ENCODE peak calls at places on chromosomes 1 and 21, in eight cellular contexts. One of them, this sample, is unnamed.

GRCh38 chr1:46488343-46489168 is 1.1 kb upstream of the DMBX1 start:
- DNase-seq in amygdala: no peak
- DNase-seq in T-helper 17 cell: no peak
- DNase-seq in NT2/D1: no peak
- DNase-seq in AG08395: peak
- DNase-seq in KBM-7: no peak
- DNase-seq in germinal center: no peak
- DNase-seq in epithelial cell of esophagus: peak
- DNase-seq in this sample: no peak

GRCh38 chr1:42744030-42744413 is 4.0 kb upstream of the CLDN19 start:
- DNase-seq in amygdala: no peak
- DNase-seq in T-helper 17 cell: no peak
- DNase-seq in NT2/D1: no peak
- DNase-seq in AG08395: no peak
- DNase-seq in KBM-7: no peak
- DNase-seq in germinal center: no peak
- DNase-seq in epithelial cell of esophagus: no peak
- DNase-seq in this sample: no peak

GRCh38 chr1:14597343-14598006 is 1.0 kb upstream of the KAZN start:
- DNase-seq in amygdala: no peak
- DNase-seq in T-helper 17 cell: no peak
- DNase-seq in NT2/D1: no peak
- DNase-seq in AG08395: peak
- DNase-seq in KBM-7: no peak
- DNase-seq in germinal center: no peak
- DNase-seq in epithelial cell of esophagus: no peak
- DNase-seq in this sample: no peak

GRCh38 chr1:90317628-90318027 is 322.7 kb downstream of the ZNF326 start:
- DNase-seq in amygdala: no peak
- DNase-seq in T-helper 17 cell: no peak
- DNase-seq in NT2/D1: no peak
- DNase-seq in AG08395: no peak
- DNase-seq in KBM-7: no peak
- DNase-seq in germinal center: no peak
- DNase-seq in epithelial cell of esophagus: peak
- DNase-seq in this sample: no peak

GRCh38 chr1:205528887-205529825 is 24.7 kb downstream of the CDK18 start:
- DNase-seq in amygdala: peak
- DNase-seq in T-helper 17 cell: peak
- DNase-seq in NT2/D1: peak
- DNase-seq in AG08395: peak
- DNase-seq in KBM-7: peak
- DNase-seq in germinal center: peak
- DNase-seq in epithelial cell of esophagus: peak
- DNase-seq in this sample: peak

GRCh38 chr21:34812510-34813265 is 143.9 kb downstream of the CLIC6 start:
- DNase-seq in amygdala: no peak
- DNase-seq in T-helper 17 cell: no peak
- DNase-seq in NT2/D1: no peak
- DNase-seq in AG08395: peak
- DNase-seq in KBM-7: no peak
- DNase-seq in germinal center: no peak
- DNase-seq in epithelial cell of esophagus: peak
- DNase-seq in this sample: no peak

GRCh38 chr1:46705408-46705807 is 13.5 kb downstream of the EFCAB14 start:
- DNase-seq in amygdala: no peak
- DNase-seq in T-helper 17 cell: no peak
- DNase-seq in NT2/D1: no peak
- DNase-seq in AG08395: no peak
- DNase-seq in KBM-7: no peak
- DNase-seq in germinal center: no peak
- DNase-seq in epithelial cell of esophagus: peak
- DNase-seq in this sample: no peak

GRCh38 chr1:22473952-22474351 is 22.3 kb downstream of the ZBTB40 start:
- DNase-seq in amygdala: no peak
- DNase-seq in T-helper 17 cell: no peak
- DNase-seq in NT2/D1: no peak
- DNase-seq in AG08395: no peak
- DNase-seq in KBM-7: no peak
- DNase-seq in germinal center: no peak
- DNase-seq in epithelial cell of esophagus: no peak
- DNase-seq in this sample: no peak

GRCh38 chr1:30418426-30419245 is 304.7 kb downstream of the MATN1 start:
- DNase-seq in amygdala: no peak
- DNase-seq in T-helper 17 cell: no peak
- DNase-seq in NT2/D1: no peak
- DNase-seq in AG08395: no peak
- DNase-seq in KBM-7: no peak
- DNase-seq in germinal center: no peak
- DNase-seq in epithelial cell of esophagus: no peak
- DNase-seq in this sample: no peak

GRCh38 chr1:210003501-210003900 is 65.5 kb downstream of the SYT14 start:
- DNase-seq in amygdala: no peak
- DNase-seq in T-helper 17 cell: no peak
- DNase-seq in NT2/D1: no peak
- DNase-seq in AG08395: no peak
- DNase-seq in KBM-7: no peak
- DNase-seq in germinal center: no peak
- DNase-seq in epithelial cell of esophagus: no peak
- DNase-seq in this sample: no peak

GRCh38 chr1:94754101-94754500 is 66.1 kb upstream of the SLC44A3 start:
- DNase-seq in amygdala: no peak
- DNase-seq in T-helper 17 cell: no peak
- DNase-seq in NT2/D1: no peak
- DNase-seq in AG08395: no peak
- DNase-seq in KBM-7: no peak
- DNase-seq in germinal center: no peak
- DNase-seq in epithelial cell of esophagus: no peak
- DNase-seq in this sample: no peak

GRCh38 chr1:21764615-21765423 is 18.1 kb downstream of the USP48 start:
- DNase-seq in amygdala: no peak
- DNase-seq in T-helper 17 cell: no peak
- DNase-seq in NT2/D1: peak
- DNase-seq in AG08395: peak
- DNase-seq in KBM-7: no peak
- DNase-seq in germinal center: no peak
- DNase-seq in epithelial cell of esophagus: peak
- DNase-seq in this sample: no peak

GRCh38 chr1:153699768-153700167 is 21.3 kb downstream of the NPR1 start:
- DNase-seq in amygdala: no peak
- DNase-seq in T-helper 17 cell: no peak
- DNase-seq in NT2/D1: no peak
- DNase-seq in AG08395: no peak
- DNase-seq in KBM-7: no peak
- DNase-seq in germinal center: no peak
- DNase-seq in epithelial cell of esophagus: no peak
- DNase-seq in this sample: no peak

GRCh38 chr1:153627797-153628626 is at the start of gene S100A1:
- DNase-seq in amygdala: peak
- DNase-seq in T-helper 17 cell: no peak
- DNase-seq in NT2/D1: no peak
- DNase-seq in AG08395: no peak
- DNase-seq in KBM-7: no peak
- DNase-seq in germinal center: no peak
- DNase-seq in epithelial cell of esophagus: no peak
- DNase-seq in this sample: no peak

GRCh38 chr1:68217060-68217554 is 15.2 kb downstream of the WLS start:
- DNase-seq in amygdala: no peak
- DNase-seq in T-helper 17 cell: no peak
- DNase-seq in NT2/D1: no peak
- DNase-seq in AG08395: no peak
- DNase-seq in KBM-7: no peak
- DNase-seq in germinal center: no peak
- DNase-seq in epithelial cell of esophagus: no peak
- DNase-seq in this sample: no peak

GRCh38 chr1:33578557-33579448 is 106.4 kb downstream of the ZSCAN20 start:
- DNase-seq in amygdala: no peak
- DNase-seq in T-helper 17 cell: no peak
- DNase-seq in NT2/D1: no peak
- DNase-seq in AG08395: no peak
- DNase-seq in KBM-7: no peak
- DNase-seq in germinal center: no peak
- DNase-seq in epithelial cell of esophagus: no peak
- DNase-seq in this sample: no peak

GRCh38 chr1:64686828-64687724 is 57.8 kb upstream of the RAVER2 start:
- DNase-seq in amygdala: no peak
- DNase-seq in T-helper 17 cell: no peak
- DNase-seq in NT2/D1: peak
- DNase-seq in AG08395: peak
- DNase-seq in KBM-7: peak
- DNase-seq in germinal center: peak
- DNase-seq in epithelial cell of esophagus: peak
- DNase-seq in this sample: no peak

GRCh38 chr1:195970209-195970608 is 638.0 kb downstream of the KCNT2 start:
- DNase-seq in amygdala: no peak
- DNase-seq in T-helper 17 cell: no peak
- DNase-seq in NT2/D1: no peak
- DNase-seq in AG08395: no peak
- DNase-seq in KBM-7: no peak
- DNase-seq in germinal center: no peak
- DNase-seq in epithelial cell of esophagus: no peak
- DNase-seq in this sample: no peak

GRCh38 chr1:182680408-182680807 is 4.0 kb downstream of the RGS8 start:
- DNase-seq in amygdala: no peak
- DNase-seq in T-helper 17 cell: no peak
- DNase-seq in NT2/D1: no peak
- DNase-seq in AG08395: no peak
- DNase-seq in KBM-7: no peak
- DNase-seq in germinal center: no peak
- DNase-seq in epithelial cell of esophagus: no peak
- DNase-seq in this sample: no peak

GRCh38 chr1:78447096-78447495 is 43.7 kb upstream of the PTGFR start:
- DNase-seq in amygdala: no peak
- DNase-seq in T-helper 17 cell: no peak
- DNase-seq in NT2/D1: no peak
- DNase-seq in AG08395: peak
- DNase-seq in KBM-7: no peak
- DNase-seq in germinal center: no peak
- DNase-seq in epithelial cell of esophagus: no peak
- DNase-seq in this sample: no peak

GRCh38 chr1:29698033-29698432 is 461.7 kb downstream of the PTPRU start:
- DNase-seq in amygdala: no peak
- DNase-seq in T-helper 17 cell: no peak
- DNase-seq in NT2/D1: peak
- DNase-seq in AG08395: peak
- DNase-seq in KBM-7: peak
- DNase-seq in germinal center: no peak
- DNase-seq in epithelial cell of esophagus: peak
- DNase-seq in this sample: no peak

GRCh38 chr1:29540801-29541357 is 304.6 kb downstream of the PTPRU start:
- DNase-seq in amygdala: no peak
- DNase-seq in T-helper 17 cell: no peak
- DNase-seq in NT2/D1: no peak
- DNase-seq in AG08395: no peak
- DNase-seq in KBM-7: no peak
- DNase-seq in germinal center: no peak
- DNase-seq in epithelial cell of esophagus: no peak
- DNase-seq in this sample: no peak

GRCh38 chr1:17998889-17999288 is 108.7 kb upstream of the IGSF21 start:
- DNase-seq in amygdala: no peak
- DNase-seq in T-helper 17 cell: no peak
- DNase-seq in NT2/D1: no peak
- DNase-seq in AG08395: no peak
- DNase-seq in KBM-7: no peak
- DNase-seq in germinal center: no peak
- DNase-seq in epithelial cell of esophagus: no peak
- DNase-seq in this sample: no peak